ENCODE peak calls at places on chromosomes 3 and 15, in six cellular contexts. N is AML-193; Q is activated T-cell treated with anti-CD3 and anti-CD28 coated beads, Interleukin-2, amount 50 U/mL, for 72 hours; W is neural crest cell; Y is activated CD4-positive, alpha-beta T cell treated with anti-CD3 and anti-CD28 coated beads, Interleukin-2, amount 50 U/mL, for 24 hours; M is NCI-H446 treated with DMSO at 0.1 percent for 48 hours. K is an unnamed sample.

GRCh38 chr3:118991775-118992174 is 42.9 kb downstream of the IGSF11 start:
- DNase-seq in N (no peak), Q (no peak), W (peak), Y (no peak), M (peak), K (no peak)

GRCh38 chr3:99855900-99856299 is 38.2 kb downstream of the CMSS1 start:
- DNase-seq in N (no peak), Q (no peak), W (no peak), Y (no peak), M (no peak), K (no peak)

GRCh38 chr15:89814112-89814742 is 425 bp downstream of the ANPEP start:
- DNase-seq in N (no peak), Q (no peak), W (no peak), Y (no peak), M (no peak), K (peak)

GRCh38 chr15:96336643-96337353 is 6.3 kb downstream of the NR2F2 start:
- DNase-seq in N (no peak), Q (no peak), W (no peak), Y (no peak), M (no peak), K (no peak)

GRCh38 chr3:47414161-47414564 is 33.3 kb downstream of the PTPN23 start:
- DNase-seq in N (no peak), Q (no peak), W (no peak), Y (no peak), M (no peak), K (no peak)

GRCh38 chr3:148954981-148955380 is 36.4 kb upstream of the GYG1 start:
- DNase-seq in N (no peak), Q (no peak), W (no peak), Y (no peak), M (no peak), K (no peak)

GRCh38 chr3:169497567-169498257 is 165.8 kb downstream of the MECOM start:
- DNase-seq in N (no peak), Q (no peak), W (no peak), Y (no peak), M (no peak), K (no peak)

GRCh38 chr3:111072016-111072891 is 638 bp downstream of the NECTIN3 start:
- DNase-seq in N (no peak), Q (peak), W (peak), Y (peak), M (no peak), K (no peak)

GRCh38 chr3:46891132-46891531 is 13.6 kb downstream of the PTH1R start:
- DNase-seq in N (no peak), Q (no peak), W (no peak), Y (no peak), M (no peak), K (no peak)

GRCh38 chr15:36831125-36831914 is 251.9 kb downstream of the CDIN1 start:
- DNase-seq in N (no peak), Q (no peak), W (no peak), Y (no peak), M (no peak), K (no peak)

GRCh38 chr15:84734794-84735479 is 13.5 kb upstream of the ZNF592 start:
- DNase-seq in N (peak), Q (peak), W (no peak), Y (peak), M (no peak), K (peak)

GRCh38 chr3:46695177-46695961 is 1.9 kb upstream of the ALS2CL start:
- DNase-seq in N (peak), Q (peak), W (peak), Y (peak), M (no peak), K (peak)

GRCh38 chr3:133269393-133269792 is 130.5 kb upstream of the BFSP2 start:
- DNase-seq in N (no peak), Q (no peak), W (no peak), Y (no peak), M (peak), K (no peak)